ENCODE peak calls at places on chromosome 16, in eight cellular contexts. U, Y, M, S, D, T, Q and Z are unnamed samples.

GRCh38 chr16:9844361-9844760 is 337.9 kb downstream of the GRIN2A start:
- DNase-seq in Q (peak), D (no peak), S (no peak), M (peak), Y (no peak), U (no peak), T (no peak), Z (no peak)

GRCh38 chr16:66277311-66278070 is 89.0 kb upstream of the CDH5 start:
- DNase-seq in Q (no peak), T (no peak), M (no peak), D (no peak), S (peak), Y (no peak), U (peak), Z (no peak)

GRCh38 chr16:62034236-62035114 is 1.8 kb downstream of the CDH8 start:
- DNase-seq in U (no peak), T (no peak), S (no peak), M (no peak), Y (no peak), D (no peak), Q (no peak), Z (peak)

GRCh38 chr16:52070341-52071057 is 476.4 kb downstream of the TOX3 start:
- DNase-seq in U (no peak), D (no peak), Q (no peak), Y (no peak), M (no peak), T (no peak), S (no peak), Z (no peak)

GRCh38 chr16:87789437-87790277 is 23.9 kb upstream of the KLHDC4 start:
- DNase-seq in Q (peak), S (peak), U (no peak), Y (no peak), T (no peak), D (no peak), M (peak), Z (no peak)

GRCh38 chr16:70638814-70639792 is 7.3 kb upstream of the IL34 start:
- DNase-seq in T (no peak), M (no peak), S (peak), D (no peak), Y (no peak), U (no peak), Q (peak), Z (peak)

GRCh38 chr16:69329369-69330285 is 761 bp downstream of the PDF start:
- DNase-seq in Y (no peak), M (no peak), Q (no peak), U (peak), T (no peak), D (peak), S (peak), Z (peak)

GRCh38 chr16:61820398-61820797 is 215.8 kb downstream of the CDH8 start:
- DNase-seq in Q (no peak), M (no peak), T (no peak), Y (no peak), S (no peak), D (no peak), U (no peak), Z (no peak)

GRCh38 chr16:46607529-46607928 is 13.7 kb downstream of the SHCBP1 start:
- DNase-seq in D (peak), M (peak), Q (no peak), S (no peak), Y (no peak), T (no peak), U (no peak), Z (peak)

GRCh38 chr16:66569827-66570405 is 3.7 kb downstream of the CMTM1 start:
- DNase-seq in Q (peak), Y (no peak), M (no peak), S (no peak), T (no peak), D (no peak), U (no peak), Z (no peak)

GRCh38 chr16:533391-534088 is 6.0 kb downstream of the CAPN15 start:
- DNase-seq in Q (no peak), D (no peak), Y (no peak), U (no peak), S (no peak), T (no peak), M (no peak), Z (peak)

GRCh38 chr16:54431041-54431996 is 144.7 kb upstream of the IRX3 start:
- DNase-seq in Q (no peak), T (no peak), D (peak), Y (no peak), S (no peak), U (no peak), M (no peak), Z (peak)

GRCh38 chr16:66008136-66008535 is 358.4 kb upstream of the CDH5 start:
- DNase-seq in D (no peak), S (no peak), U (no peak), Q (no peak), Y (no peak), M (no peak), T (no peak), Z (no peak)

GRCh38 chr16:50613281-50613991 is 65.2 kb downstream of the NKD1 start:
- DNase-seq in M (no peak), S (peak), Y (no peak), T (no peak), U (no peak), Q (no peak), D (no peak), Z (peak)

GRCh38 chr16:49437344-49437743 is 63.7 kb downstream of the C16orf78 start:
- DNase-seq in T (no peak), S (peak), Q (no peak), Y (no peak), D (no peak), M (no peak), U (no peak), Z (no peak)

GRCh38 chr16:74448990-74449389 is 27.7 kb upstream of the CLEC18B start:
- DNase-seq in D (no peak), Q (peak), T (peak), Y (no peak), U (no peak), S (peak), M (peak), Z (no peak)

GRCh38 chr16:56912746-56913703 is 18.9 kb upstream of the HERPUD1 start:
- DNase-seq in S (peak), T (no peak), D (no peak), U (no peak), M (peak), Q (no peak), Y (no peak), Z (peak)

GRCh38 chr16:86222541-86222940 is 287.8 kb upstream of the FOXF1 start:
- DNase-seq in T (no peak), D (peak), S (peak), U (no peak), M (no peak), Q (peak), Y (no peak), Z (no peak)

GRCh38 chr16:31513884-31514283 is 5.7 kb upstream of the RUSF1 start:
- DNase-seq in M (no peak), D (no peak), T (no peak), Q (no peak), U (no peak), Y (no peak), S (no peak), Z (no peak)

GRCh38 chr16:35525979-35526590 is 2066.7 kb downstream of the TP53TG3F start:
- DNase-seq in T (no peak), S (no peak), D (no peak), Y (no peak), U (no peak), M (no peak), Q (no peak), Z (no peak)

GRCh38 chr16:19707699-19708497 is 10.1 kb downstream of the KNOP1 start:
- DNase-seq in Y (no peak), U (no peak), M (no peak), S (peak), D (no peak), Q (no peak), T (no peak), Z (peak)

GRCh38 chr16:61890346-61890745 is 145.9 kb downstream of the CDH8 start:
- DNase-seq in S (no peak), Y (no peak), U (no peak), T (no peak), D (no peak), M (no peak), Q (no peak), Z (no peak)

GRCh38 chr16:3144331-3144881 is 9.6 kb downstream of the ZNF213 start:
- DNase-seq in D (no peak), U (no peak), S (peak), M (no peak), Y (no peak), Q (no peak), T (peak), Z (no peak)

GRCh38 chr16:82671743-82672142 is 45.0 kb downstream of the CDH13 start:
- DNase-seq in M (no peak), D (no peak), Q (no peak), T (no peak), S (no peak), U (peak), Y (no peak), Z (no peak)

GRCh38 chr16:69311533-69312388 is 611 bp downstream of the VPS4A start:
- DNase-seq in Q (peak), Y (no peak), T (peak), D (no peak), M (no peak), U (no peak), S (peak), Z (peak)

GRCh38 chr16:85350973-85351372 is 238.7 kb upstream of the CIBAR2 start:
- DNase-seq in T (peak), S (peak), D (peak), M (peak), Q (peak), Y (no peak), U (no peak), Z (peak)

GRCh38 chr16:73064227-73064995 is 16.5 kb upstream of the ZFHX3 start:
- DNase-seq in U (no peak), M (peak), S (peak), T (no peak), Y (no peak), Q (peak), D (no peak), Z (peak)

GRCh38 chr16:11852092-11852809 is 909 bp upstream of the RSL1D1 start:
- DNase-seq in M (no peak), T (no peak), Q (no peak), D (no peak), S (no peak), U (no peak), Y (no peak), Z (no peak)

GRCh38 chr16:12455287-12455798 is 348.3 kb downstream of the CPPED1 start:
- DNase-seq in S (no peak), M (no peak), Y (no peak), D (peak), U (no peak), T (peak), Q (peak), Z (peak)

GRCh38 chr16:61829631-61830030 is 206.6 kb downstream of the CDH8 start:
- DNase-seq in Y (no peak), T (no peak), D (no peak), M (no peak), S (no peak), U (no peak), Q (no peak), Z (no peak)

GRCh38 chr16:71585318-71585703 is 8.4 kb upstream of the TAT start:
- DNase-seq in D (no peak), M (no peak), Y (no peak), S (no peak), U (no peak), Q (no peak), T (no peak), Z (no peak)